ENCODE peak calls at places on chromosomes 11 and 22, in seven cellular contexts. K is Peyer's patch, O is GM23248, L is K562, V is colonic mucosa, X is body of pancreas, I is GM12878. D is an unnamed sample. For H3K9me3, the result is how much of the 10 kb centered on the place peaks cover.

GRCh38 chr11:945986-946385 is 20.3 kb downstream of the AP2A2 start:
- DNase-seq in K (no peak), O (no peak), L (no peak), V (no peak), X (no peak), I (no peak), D (no peak)

GRCh38 chr22:48746789-48747425 is 1080.8 kb downstream of the BRD1 start:
- DNase-seq in K (peak), O (no peak), L (no peak), V (no peak), X (no peak), I (no peak), D (no peak)

GRCh38 chr11:67270256-67271211 is 4.3 kb downstream of the GRK2 start:
- DNase-seq in K (peak), O (no peak), L (no peak), V (peak), X (peak), I (no peak), D (peak)

GRCh38 chr11:17563248-17563647 is 16.2 kb downstream of the OTOG start:
- DNase-seq in K (no peak), O (peak), L (no peak), V (peak), X (no peak), I (no peak), D (no peak)

GRCh38 chr11:4191031-4191571 is 96.5 kb downstream of the RRM1 start:
- DNase-seq in K (no peak), O (no peak), L (no peak), V (no peak), X (peak), I (no peak), D (no peak)

GRCh38 chr22:24341657-24342056 is 71.0 kb downstream of the SPECC1L start:
- DNase-seq in K (no peak), O (no peak), L (no peak), V (no peak), X (no peak), I (no peak), D (no peak)

GRCh38 chr11:3126207-3126865 is 38.8 kb downstream of the OSBPL5 start:
- DNase-seq in K (peak), O (no peak), L (no peak), V (peak), X (peak), I (no peak), D (peak)

GRCh38 chr11:2269601-2270321 is 627 bp downstream of the ASCL2 start:
- DNase-seq in K (peak), O (peak), L (peak), V (peak), X (peak), I (no peak), D (no peak)

GRCh38 chr11:35304393-35304790 is 115.0 kb downstream of the SLC1A2 start:
- DNase-seq in K (no peak), O (peak), L (no peak), V (no peak), X (no peak), I (no peak), D (no peak)

GRCh38 chr11:75924966-75925784 is 110.2 kb downstream of the UVRAG start:
- DNase-seq in K (no peak), O (peak), L (no peak), V (no peak), X (peak), I (no peak), D (peak)

GRCh38 chr22:40452730-40453487 is 82.5 kb downstream of the SGSM3 start:
- DNase-seq in K (no peak), O (peak), L (no peak), V (no peak), X (no peak), I (no peak), D (no peak)

GRCh38 chr22:47307326-47307725 is 544.9 kb downstream of the TBC1D22A start:
- DNase-seq in K (no peak), O (peak), L (peak), V (no peak), X (no peak), I (no peak), D (no peak)

GRCh38 chr11:123083623-123084029 is 21.7 kb upstream of the HSPA8 start:
- DNase-seq in K (peak), O (peak), L (peak), V (peak), X (peak), I (no peak), D (peak)

GRCh38 chr11:1109918-1110705 is 35.4 kb downstream of the MUC2 start:
- DNase-seq in K (peak), O (no peak), L (no peak), V (no peak), X (no peak), I (no peak), D (peak)

GRCh38 chr11:134667175-134667500 is 255.1 kb upstream of the B3GAT1 start:
- DNase-seq in K (no peak), O (no peak), L (no peak), V (no peak), X (no peak), I (no peak), D (no peak)

GRCh38 chr11:116219171-116219635 is 553.6 kb downstream of the BUD13 start:
- DNase-seq in K (no peak), O (no peak), L (no peak), V (no peak), X (peak), I (no peak), D (no peak)

GRCh38 chr22:47884200-47884599 is 1121.8 kb downstream of the TBC1D22A start:
- DNase-seq in K (no peak), O (no peak), L (no peak), V (no peak), X (no peak), I (no peak), D (no peak)

GRCh38 chr11:75571625-75572024 is 9.6 kb downstream of the SERPINH1 start:
- DNase-seq in K (no peak), O (no peak), L (no peak), V (no peak), X (no peak), I (no peak), D (no peak)

GRCh38 chr11:41206388-41206787 is 253.1 kb downstream of the LRRC4C start:
- DNase-seq in K (no peak), O (no peak), L (no peak), V (no peak), X (no peak), I (no peak), D (no peak)

GRCh38 chr11:34819740-34820482 is 96.3 kb downstream of the APIP start:
- DNase-seq in K (no peak), O (no peak), L (no peak), V (no peak), X (no peak), I (no peak), D (no peak)

GRCh38 chr11:133163463-133164419 is 368.6 kb downstream of the OPCML start:
- DNase-seq in K (no peak), O (peak), L (peak), V (peak), X (peak), I (peak), D (no peak)

GRCh38 chr11:19474954-19475811 is 234.4 kb upstream of the E2F8 start:
- DNase-seq in K (no peak), O (no peak), L (no peak), V (no peak), X (no peak), I (peak), D (no peak)

GRCh38 chr11:117070016-117070415 is 28.2 kb downstream of the SIK3 start:
- DNase-seq in K (no peak), O (peak), L (no peak), V (no peak), X (no peak), I (no peak), D (no peak)

GRCh38 chr11:125072210-125072960 is 9.3 kb downstream of the SLC37A2 start:
- DNase-seq in K (no peak), O (no peak), L (no peak), V (no peak), X (no peak), I (peak), D (no peak)

GRCh38 chr11:78406568-78407196 is 10.9 kb downstream of the GAB2 start:
- DNase-seq in K (no peak), O (no peak), L (no peak), V (no peak), X (no peak), I (no peak), D (no peak)
- H3K9me3 ChIP-seq in K (under half), O (under half), L (under half), V (under half), X (under half), I (under half), D (under half)

DNA sequence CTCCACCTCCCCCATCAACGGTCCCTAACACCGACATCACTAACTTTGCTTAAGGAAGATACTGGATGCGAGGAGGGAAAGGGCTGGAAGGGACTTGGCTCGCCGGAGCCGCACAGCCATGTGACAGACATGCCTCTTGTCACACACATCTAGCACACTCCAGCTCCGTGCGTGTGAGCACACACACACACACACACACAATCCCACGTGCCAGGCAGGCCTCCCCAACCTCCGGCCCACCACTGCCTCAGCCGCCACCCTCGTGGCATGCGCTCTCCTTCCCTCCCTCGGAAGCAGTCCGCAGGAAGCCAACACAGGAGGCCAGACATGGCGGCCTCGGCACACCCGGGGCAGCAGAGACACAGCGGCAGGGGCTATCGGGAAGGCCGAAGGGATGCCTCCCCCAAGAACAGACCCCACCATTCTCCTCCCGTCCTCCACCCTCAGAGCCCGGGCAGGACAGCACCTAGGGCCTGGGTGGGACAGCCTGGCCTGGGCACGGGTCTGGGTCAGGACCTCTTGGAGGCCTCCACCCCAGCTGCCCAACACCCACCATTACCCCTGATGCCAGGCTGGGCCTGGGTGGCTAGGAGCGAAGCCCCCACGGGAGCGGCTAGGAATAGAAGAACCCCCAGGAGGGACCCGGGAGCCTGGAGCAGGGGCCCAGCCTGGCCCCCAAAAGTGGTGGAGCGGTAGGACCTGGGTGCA is 1.0 kb downstream of the MFNG start:
- DNase-seq in K (peak), O (no peak), L (no peak), V (no peak), X (no peak), I (no peak), D (no peak)
- H3K4me3 ChIP-seq in K (peak), O (no peak), L (no peak), V (peak), X (no peak), I (peak), D (peak)

GRCh38 chr11:86157797-86158378 is 86.7 kb upstream of the EED start:
- DNase-seq in K (no peak), O (no peak), L (no peak), V (no peak), X (no peak), I (no peak), D (no peak)

GRCh38 chr11:86155210-86155844 is 86.4 kb upstream of the PICALM start:
- DNase-seq in K (no peak), O (no peak), L (peak), V (no peak), X (no peak), I (no peak), D (no peak)

GRCh38 chr11:86153439-86153838 is 84.6 kb upstream of the PICALM start:
- DNase-seq in K (no peak), O (no peak), L (no peak), V (no peak), X (no peak), I (no peak), D (no peak)

GRCh38 chr11:86158716-86159669 is 85.6 kb upstream of the EED start:
- DNase-seq in K (no peak), O (no peak), L (no peak), V (no peak), X (no peak), I (no peak), D (no peak)

DNA sequence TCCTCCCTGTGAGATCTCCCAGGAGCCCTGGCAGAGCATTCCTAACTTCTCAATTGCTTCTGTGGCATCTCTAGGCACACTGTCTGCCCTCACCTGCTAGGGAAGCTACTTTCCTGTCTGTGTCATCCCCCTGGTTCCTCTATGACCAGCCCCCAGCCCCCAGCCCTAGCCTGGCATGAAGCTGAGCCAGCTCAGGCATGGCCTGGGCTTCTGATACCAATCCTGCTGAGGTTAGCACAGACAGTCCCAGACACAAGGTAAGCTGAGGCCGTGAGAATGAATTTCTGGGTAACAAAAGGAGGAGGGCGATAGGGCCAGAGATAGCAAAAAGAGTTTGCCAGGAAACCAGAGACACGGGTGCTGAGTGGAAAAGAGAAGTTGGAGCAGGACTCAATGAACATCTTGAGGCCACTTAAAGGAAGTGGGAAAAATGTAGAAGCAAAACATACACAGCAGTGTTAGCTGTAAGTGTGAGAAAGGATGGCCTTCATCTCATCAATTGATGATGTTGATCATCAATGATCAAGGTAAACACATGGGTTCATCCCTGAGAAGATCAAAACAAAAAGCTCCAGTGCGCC is 87.6 kb upstream of the PICALM start:
- DNase-seq in K (no peak), O (no peak), L (no peak), V (no peak), X (no peak), I (no peak), D (no peak)
- H3K27ac ChIP-seq in K (no peak), O (no peak), L (peak), V (no peak), X (no peak), I (no peak), D (no peak)

GRCh38 chr11:50188040-50188439 is 155.4 kb downstream of the OR4C45 start:
- DNase-seq in K (no peak), O (no peak), L (no peak), V (no peak), X (no peak), I (no peak), D (no peak)
- H3K9me3 ChIP-seq in K (under half), O (under half), L (under half), V (under half), X (under half), I (under half), D (under half)

GRCh38 chr11:73528877-73529530 is 68.9 kb downstream of the FAM168A start:
- DNase-seq in K (no peak), O (no peak), L (no peak), V (no peak), X (peak), I (no peak), D (no peak)
- H3K4me3 ChIP-seq in K (peak), O (peak), L (no peak), V (no peak), X (no peak), I (peak), D (peak)

GRCh38 chr11:10898763-10899541 is 41.1 kb upstream of the ZBED5 start:
- DNase-seq in K (no peak), O (no peak), L (peak), V (no peak), X (no peak), I (no peak), D (peak)

GRCh38 chr11:10902301-10902700 is 44.4 kb upstream of the ZBED5 start:
- DNase-seq in K (no peak), O (no peak), L (no peak), V (no peak), X (no peak), I (no peak), D (no peak)

GRCh38 chr11:10899542-10899830 is 41.6 kb upstream of the ZBED5 start:
- DNase-seq in K (peak), O (no peak), L (peak), V (peak), X (no peak), I (no peak), D (peak)

GRCh38 chr11:10902756-10903155 is 44.9 kb upstream of the ZBED5 start:
- DNase-seq in K (no peak), O (no peak), L (no peak), V (no peak), X (no peak), I (no peak), D (no peak)

DNA sequence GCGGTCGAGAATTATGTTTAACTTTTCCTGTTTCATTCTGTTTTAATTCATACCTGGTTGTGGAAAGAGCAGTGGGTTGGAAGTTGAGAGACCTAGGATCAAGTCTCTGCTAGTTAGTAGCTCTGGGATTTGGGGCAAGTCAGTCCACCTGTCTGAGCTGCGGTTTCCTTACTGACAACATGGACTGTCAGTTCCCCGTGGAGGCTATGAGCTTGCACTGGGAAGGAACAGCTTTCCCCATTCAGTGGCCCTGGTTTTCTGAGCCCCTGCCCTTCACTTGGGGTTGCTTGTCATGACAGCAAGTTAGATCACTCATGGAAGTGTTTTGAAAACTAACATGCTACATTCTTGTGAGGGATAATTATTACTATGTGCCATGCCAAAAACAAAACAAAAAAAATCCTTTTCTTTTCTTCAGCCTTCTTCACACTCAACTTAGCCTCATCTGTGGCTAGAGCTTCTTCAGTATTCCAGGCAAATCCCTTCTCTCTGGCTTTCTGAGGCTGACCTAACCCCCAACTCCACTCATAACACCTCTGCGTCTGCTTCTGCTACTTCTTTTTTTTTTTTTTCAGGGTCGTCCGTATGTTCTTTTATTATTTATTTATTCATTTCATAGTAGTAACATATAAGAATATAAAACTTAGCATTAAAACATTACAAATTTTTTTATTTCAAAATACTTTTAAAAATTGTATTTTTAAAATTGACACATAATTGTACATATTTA is 43.0 kb upstream of the ZBED5 start:
- DNase-seq in K (no peak), O (peak), L (peak), V (no peak), X (no peak), I (no peak), D (peak)
- H3K27ac ChIP-seq in K (peak), O (peak), L (peak), V (peak), X (peak), I (no peak), D (peak)

GRCh38 chr22:37344735-37345462 is 62.6 kb downstream of the CYTH4 start:
- DNase-seq in K (no peak), O (no peak), L (no peak), V (no peak), X (no peak), I (no peak), D (no peak)
- H3K9me3 ChIP-seq in K (under half), O (under half), L (under half), V (under half), X (under half), I (under half), D (under half)

GRCh38 chr22:42432818-42433217 is 615 bp upstream of the NFAM1 start:
- DNase-seq in K (no peak), O (no peak), L (no peak), V (no peak), X (no peak), I (no peak), D (no peak)

GRCh38 chr22:42430486-42431125 is 1.6 kb downstream of the NFAM1 start:
- DNase-seq in K (no peak), O (no peak), L (no peak), V (no peak), X (no peak), I (no peak), D (no peak)

GRCh38 chr22:42432020-42432596 is at the start of gene NFAM1:
- DNase-seq in K (no peak), O (no peak), L (no peak), V (peak), X (peak), I (no peak), D (peak)

GRCh38 chr22:42433754-42434153 is 1.6 kb upstream of the NFAM1 start:
- DNase-seq in K (no peak), O (no peak), L (no peak), V (no peak), X (no peak), I (no peak), D (no peak)

GRCh38 chr22:42431401-42432019 is 693 bp downstream of the NFAM1 start:
- DNase-seq in K (no peak), O (no peak), L (no peak), V (no peak), X (peak), I (no peak), D (no peak)
- H3K4me3 ChIP-seq in K (no peak), O (no peak), L (no peak), V (no peak), X (no peak), I (no peak), D (peak)

D was measured in psoas muscle.